ENCODE peak calls at places on chromosomes 13 and 19, in eight cellular contexts. Q is heart left ventricle, U is transverse colon, C is K562, M is breast epithelium, Y is uterus, T is lower leg skin, K is tibial nerve. E is an unnamed sample.

GRCh38 chr19:2695288-2695866 is 7.1 kb downstream of the GNG7 start:
- DNase-seq in C (no peak), U (no peak), K (no peak), Y (no peak), M (peak), Q (no peak), T (no peak), E (no peak)

GRCh38 chr13:104106705-104107393 is 1040.6 kb upstream of the SLC10A2 start:
- DNase-seq in T (no peak), Y (no peak), M (no peak), Q (no peak), U (no peak), K (no peak), C (no peak), E (no peak)

GRCh38 chr13:44431150-44431549 is 57.5 kb downstream of the SERP2 start:
- DNase-seq in Q (no peak), M (no peak), C (no peak), K (no peak), T (no peak), U (peak), Y (no peak), E (no peak)

GRCh38 chr13:25018729-25019115 is 77.2 kb upstream of the PABPC3 start:
- DNase-seq in K (no peak), U (peak), M (no peak), C (no peak), Y (no peak), T (no peak), Q (no peak), E (peak)

GRCh38 chr19:10353793-10354391 is 14.5 kb upstream of the ICAM3 start:
- DNase-seq in Q (peak), M (no peak), Y (peak), C (peak), K (peak), T (no peak), U (peak), E (peak)

GRCh38 chr13:29428310-29428991 is 167.0 kb downstream of the SLC7A1 start:
- DNase-seq in U (no peak), Q (peak), K (no peak), C (no peak), M (no peak), T (no peak), Y (no peak), E (peak)

GRCh38 chr19:13929956-13930355 is 8.3 kb downstream of the PODNL1 start:
- DNase-seq in C (no peak), U (no peak), Y (no peak), T (no peak), M (no peak), Q (no peak), K (no peak), E (no peak)

GRCh38 chr13:49651775-49652690 is 23.7 kb downstream of the ARL11 start:
- DNase-seq in K (no peak), T (no peak), U (no peak), Q (no peak), Y (no peak), M (no peak), C (no peak), E (no peak)

GRCh38 chr19:58356236-58356970 is 3.1 kb upstream of the A1BG start:
- DNase-seq in Q (no peak), K (no peak), Y (no peak), C (no peak), M (no peak), T (no peak), U (no peak), E (no peak)

GRCh38 chr19:53086949-53087348 is 16.3 kb downstream of the ZNF160 start:
- DNase-seq in C (no peak), Y (peak), U (no peak), Q (peak), K (no peak), M (peak), T (no peak), E (no peak)

GRCh38 chr19:41218615-41219507 is at the start of gene AXL:
- DNase-seq in K (peak), Q (peak), T (peak), Y (peak), C (peak), M (peak), U (peak), E (no peak)

GRCh38 chr13:100394005-100394695 is 194.4 kb downstream of the GGACT start:
- DNase-seq in K (peak), Y (peak), Q (no peak), C (no peak), M (no peak), U (no peak), T (no peak), E (no peak)

GRCh38 chr19:29309637-29310036 is 96.7 kb upstream of the UQCRFS1 start:
- DNase-seq in C (no peak), Q (no peak), K (no peak), M (no peak), U (no peak), T (no peak), Y (no peak), E (no peak)

GRCh38 chr13:85243831-85244230 is 555.4 kb downstream of the SLITRK6 start:
- DNase-seq in U (no peak), Q (no peak), Y (no peak), M (no peak), K (no peak), T (no peak), C (no peak), E (no peak)

GRCh38 chr13:37163626-37164365 is 58.3 kb upstream of the CSNK1A1L start:
- DNase-seq in C (no peak), K (no peak), T (no peak), U (no peak), Y (no peak), M (no peak), Q (no peak), E (no peak)

GRCh38 chr19:52345162-52345561 is 9.1 kb downstream of the ZNF610 start:
- DNase-seq in Q (no peak), K (no peak), C (no peak), U (no peak), M (no peak), Y (no peak), T (no peak), E (no peak)

GRCh38 chr19:18418034-18418724 is 1.0 kb upstream of the SSBP4 start:
- DNase-seq in U (no peak), Q (no peak), T (no peak), M (no peak), C (no peak), K (no peak), Y (no peak), E (peak)

GRCh38 chr13:89695343-89696257 is 1651.9 kb upstream of the MIR17HG start:
- DNase-seq in Y (no peak), Q (no peak), K (peak), M (no peak), C (no peak), U (peak), T (no peak), E (peak)

GRCh38 chr13:69947577-69947976 is 160.0 kb upstream of the ATXN8OS start:
- DNase-seq in T (no peak), Q (no peak), Y (no peak), K (no peak), C (no peak), U (no peak), M (no peak), E (no peak)

GRCh38 chr13:76383671-76384461 is 502.3 kb downstream of the KCTD12 start:
- DNase-seq in Y (no peak), T (peak), K (peak), C (no peak), U (peak), Q (no peak), M (peak), E (no peak)

GRCh38 chr13:113820813-113821651 is 42.8 kb downstream of the GAS6 start:
- DNase-seq in C (peak), Y (peak), Q (peak), M (peak), T (peak), U (peak), K (peak), E (peak)

GRCh38 chr13:55583953-55584593 is 1556.6 kb upstream of the PRR20A start:
- DNase-seq in T (no peak), K (no peak), U (no peak), C (no peak), M (no peak), Q (no peak), Y (no peak), E (no peak)

GRCh38 chr13:78595819-78596700 is 7.3 kb downstream of the POU4F1 start:
- DNase-seq in Y (no peak), T (no peak), M (no peak), C (no peak), Q (peak), K (no peak), U (no peak), E (peak)

GRCh38 chr13:49836516-49836915 is 44.0 kb upstream of the KPNA3 start:
- DNase-seq in Q (no peak), C (no peak), M (no peak), K (no peak), Y (no peak), T (no peak), U (no peak), E (no peak)

GRCh38 chr19:18070181-18070580 is 16.6 kb downstream of the IL12RB1 start:
- DNase-seq in K (no peak), Q (no peak), C (no peak), Y (no peak), T (no peak), U (no peak), M (no peak), E (no peak)

GRCh38 chr19:10946964-10947657 is 13.7 kb upstream of the SMARCA4 start:
- DNase-seq in Q (no peak), K (no peak), M (no peak), U (no peak), T (no peak), C (no peak), Y (no peak), E (no peak)

GRCh38 chr13:47310376-47310775 is 413.5 kb upstream of the HTR2A start:
- DNase-seq in C (no peak), T (no peak), Q (no peak), M (no peak), K (no peak), U (no peak), Y (no peak), E (no peak)

GRCh38 chr13:48727252-48728011 is 73.7 kb downstream of the CYSLTR2 start:
- DNase-seq in Y (peak), K (no peak), Q (no peak), T (no peak), C (no peak), U (no peak), M (no peak), E (no peak)

GRCh38 chr13:91747164-91747563 is 348.7 kb downstream of the GPC5 start:
- DNase-seq in M (no peak), Q (no peak), T (no peak), C (no peak), Y (no peak), K (no peak), U (no peak), E (no peak)

GRCh38 chr19:18468517-18468916 is 30.6 kb upstream of the ISYNA1 start:
- DNase-seq in Y (no peak), U (no peak), K (no peak), T (no peak), M (no peak), Q (no peak), C (no peak), E (no peak)

GRCh38 chr13:23763328-23763727 is 125.9 kb downstream of the MIPEP start:
- DNase-seq in M (no peak), Y (no peak), U (no peak), Q (no peak), C (no peak), T (no peak), K (no peak), E (peak)

GRCh38 chr13:48346583-48346982 is 43.0 kb downstream of the RB1 start:
- DNase-seq in U (no peak), M (no peak), T (no peak), Q (no peak), C (no peak), K (no peak), Y (no peak), E (no peak)

GRCh38 chr13:53198017-53198416 is 169.4 kb downstream of the OLFM4 start:
- DNase-seq in C (no peak), U (no peak), Y (no peak), M (no peak), T (no peak), Q (no peak), K (no peak), E (no peak)

GRCh38 chr19:18437481-18438330 is at the start of gene ISYNA1:
- DNase-seq in U (peak), K (no peak), Y (peak), T (no peak), C (peak), M (peak), Q (no peak), E (peak)

GRCh38 chr19:19502808-19503602 is 12.3 kb downstream of the TSSK6 start:
- DNase-seq in Q (no peak), K (no peak), T (no peak), U (no peak), M (no peak), C (no peak), Y (no peak), E (no peak)

DNA sequence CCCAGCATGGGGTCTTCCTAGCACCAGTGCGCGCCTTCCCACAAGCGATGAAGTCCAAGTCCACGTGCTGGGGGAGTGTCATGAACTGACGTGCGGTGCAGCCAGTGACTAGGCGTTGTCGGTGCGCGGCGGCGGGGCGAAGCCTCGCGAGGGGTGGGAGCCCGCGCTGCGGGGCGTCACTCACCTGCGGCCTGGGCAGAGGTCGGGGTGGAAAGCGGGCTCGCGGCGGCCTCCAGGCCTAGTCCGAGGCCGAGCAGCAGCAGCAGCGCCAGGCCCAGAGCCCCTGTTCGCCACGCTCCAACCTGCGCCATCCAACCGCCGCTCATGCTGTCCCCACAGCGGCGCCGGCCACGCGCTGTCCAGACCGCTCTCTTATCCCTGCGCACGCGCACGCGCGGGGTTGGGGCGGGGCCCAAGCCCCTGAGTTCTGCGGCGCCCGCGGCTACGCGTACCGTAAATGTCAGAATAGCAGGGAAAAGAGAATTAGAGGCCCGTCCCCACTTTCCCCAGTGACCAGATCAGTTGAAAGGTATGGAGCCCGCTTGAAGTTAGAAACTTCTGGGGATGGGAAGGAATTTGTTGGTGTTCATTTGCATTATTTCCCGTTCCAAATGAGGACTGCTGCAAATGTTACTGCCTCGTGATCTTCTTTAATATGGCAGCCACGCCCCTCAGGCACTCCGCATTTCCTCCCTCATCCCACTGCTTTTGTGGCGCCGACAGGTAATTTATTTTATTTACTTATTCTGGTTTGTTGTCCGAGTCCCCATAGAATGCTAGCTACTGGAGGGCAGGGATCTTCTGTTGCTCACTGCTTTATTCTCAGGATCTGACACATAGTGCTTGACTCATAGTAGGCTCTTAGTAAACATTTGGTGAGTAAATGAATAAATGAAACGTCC is at the start of gene CD320:
- DNase-seq in C (peak), Q (peak), K (peak), T (peak), Y (peak), U (peak), M (peak), E (peak)
- TF ChIP-seq POLR2A in C (peak), Q (peak), K (peak), T (no peak), Y (peak), U (peak), M (no peak), E (peak)

DNA sequence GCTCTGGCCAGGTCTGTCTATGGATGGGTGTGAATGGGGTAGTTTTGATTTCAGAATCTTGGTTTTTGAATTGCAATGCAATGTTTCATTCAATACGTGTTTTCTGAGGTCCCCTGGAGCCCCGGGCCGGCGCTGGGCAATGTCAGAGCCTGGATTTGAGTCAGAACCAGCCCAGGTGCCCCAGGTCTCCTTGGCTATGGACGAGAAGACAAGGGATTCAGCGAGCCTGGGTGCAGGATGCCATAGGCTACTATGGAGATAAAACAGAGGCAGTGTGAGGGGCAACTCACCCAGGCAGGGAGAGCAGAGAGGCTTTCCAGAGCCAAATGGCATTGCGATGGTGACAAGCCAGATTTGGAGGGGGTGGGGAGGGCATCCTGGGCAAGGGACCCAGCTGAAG is 1.2 kb upstream of the RPL13A start:
- DNase-seq in M (no peak), C (no peak), U (no peak), Y (no peak), T (no peak), Q (no peak), K (no peak), E (no peak)
- TF ChIP-seq POLR2A in M (no peak), C (no peak), U (no peak), Y (no peak), T (no peak), Q (no peak), K (no peak), E (no peak)

DNA sequence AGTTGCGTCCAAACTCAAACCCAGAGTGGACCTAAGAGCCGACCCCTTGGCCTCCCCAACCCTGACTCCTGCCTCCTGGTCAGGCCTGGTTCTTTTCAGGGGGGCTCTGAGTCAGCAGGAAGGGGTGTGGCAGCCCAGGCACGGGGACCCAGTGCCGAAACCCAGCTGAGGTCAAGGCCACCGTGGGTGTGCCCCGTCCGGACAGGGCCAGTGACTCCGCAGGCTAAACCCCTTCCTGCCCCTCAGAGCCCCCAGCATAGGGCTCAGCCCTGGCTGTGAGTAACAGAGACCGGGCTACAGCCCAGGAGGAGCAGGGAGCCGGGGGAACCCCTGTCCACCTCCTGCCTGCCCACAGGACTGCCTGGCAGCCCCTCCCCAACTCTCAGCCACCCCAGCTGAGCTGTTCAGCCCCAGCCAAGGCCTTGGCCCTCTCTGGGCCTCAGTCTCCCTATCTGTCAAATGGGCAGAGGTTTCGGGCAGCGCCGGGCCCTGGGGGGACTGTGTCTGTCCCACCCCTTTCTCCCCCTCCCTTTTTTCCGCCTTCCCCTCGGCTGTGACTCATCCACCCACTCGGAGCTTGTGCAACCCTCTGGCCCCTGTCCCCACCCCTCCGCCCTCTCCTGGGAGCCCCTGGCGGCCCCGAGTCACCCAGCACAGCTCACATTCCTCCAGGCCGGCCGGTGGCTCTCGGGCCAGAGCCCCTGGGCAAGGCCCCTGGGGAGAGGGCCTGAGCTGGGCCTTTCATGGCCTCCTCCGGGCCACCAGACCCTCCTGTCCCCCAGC is 8.6 kb downstream of the ZBTB7A start:
- DNase-seq in Q (peak), Y (peak), T (peak), M (peak), C (peak), K (peak), U (peak), E (peak)
- TF ChIP-seq POLR2A in Q (peak), Y (peak), T (no peak), M (no peak), C (no peak), K (peak), U (peak), E (no peak)

GRCh38 chr13:110716235-110716505 is 2.7 kb downstream of the ING1 start:
- DNase-seq in Q (peak), M (no peak), T (peak), K (peak), Y (peak), U (peak), C (no peak), E (peak)

GRCh38 chr13:110713981-110714797 is 689 bp downstream of the ING1 start:
- DNase-seq in T (peak), U (peak), Y (peak), C (no peak), M (peak), Q (peak), K (peak), E (peak)

GRCh38 chr13:110714798-110715394 is 1.4 kb downstream of the ING1 start:
- DNase-seq in U (peak), T (peak), C (no peak), K (peak), Q (peak), Y (peak), M (peak), E (peak)

GRCh38 chr13:110713642-110713952 is at the start of gene ING1:
- DNase-seq in T (no peak), Q (no peak), K (no peak), Y (no peak), C (no peak), M (no peak), U (no peak), E (no peak)

DNA sequence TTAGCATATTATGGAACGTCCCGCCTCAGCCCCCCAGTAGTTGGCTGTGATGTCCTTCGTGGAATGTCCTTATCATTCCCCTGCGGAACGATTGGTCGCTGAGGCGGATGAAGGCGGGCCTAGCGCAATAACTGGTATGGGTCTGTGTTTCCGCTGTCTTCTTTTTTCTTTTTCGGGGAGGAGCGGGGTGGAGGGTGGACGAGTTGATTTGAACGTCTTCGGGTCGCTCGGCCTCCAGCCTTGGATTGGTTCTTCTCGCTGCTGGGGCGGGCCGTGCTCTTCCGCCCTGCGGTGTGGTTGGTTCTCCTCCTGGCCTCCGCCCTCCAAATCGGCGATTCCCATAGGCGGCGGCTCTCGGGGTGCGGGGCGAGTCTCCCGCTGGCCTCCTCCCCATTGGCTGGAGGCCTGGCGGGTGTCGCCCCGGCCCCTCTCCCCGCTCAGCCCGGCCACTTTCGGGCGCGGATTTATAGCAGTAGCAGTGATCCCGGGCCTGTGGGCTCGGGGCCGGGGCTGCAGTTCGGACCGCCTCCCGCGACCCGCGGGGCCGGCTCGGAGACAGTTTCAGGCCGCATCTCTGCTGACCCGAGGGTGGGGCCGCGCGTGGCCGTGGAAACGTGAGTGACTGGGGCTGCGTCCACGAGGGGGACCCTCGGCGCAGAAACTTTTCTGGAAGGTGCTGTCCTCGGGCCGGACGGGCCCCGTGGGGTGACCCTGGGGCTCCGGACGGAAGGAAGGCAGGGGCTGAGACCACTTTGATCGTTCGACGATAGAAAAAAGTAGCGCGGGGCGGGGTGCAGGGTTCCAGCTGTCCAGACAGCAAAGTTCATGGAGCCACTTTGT is 2.1 kb downstream of the ING1 start:
- DNase-seq in U (peak), K (peak), Q (peak), C (peak), Y (peak), M (peak), T (peak), E (peak)
- TF ChIP-seq POLR2A in U (no peak), K (peak), Q (peak), C (no peak), Y (peak), M (peak), T (peak), E (peak)

GRCh38 chr19:43672061-43672679 is 2.2 kb upstream of the PLAUR start:
- DNase-seq in T (no peak), C (no peak), U (no peak), Q (no peak), Y (no peak), M (no peak), K (no peak), E (peak)
- TF ChIP-seq POLR2A in T (no peak), C (no peak), U (no peak), Q (no peak), Y (no peak), M (no peak), K (no peak), E (no peak)